ENCODE peak calls at places on chromosomes 6 and 20, in seven cellular contexts. O, Q, R, H, I, N and K are unnamed samples. For H3K4me1, the result is how much of the 10 kb centered on the place peaks cover.

GRCh38 chr20:35307666-35308653 is 15.7 kb upstream of the FAM83C start:
- DNase-seq in O (peak), Q (no peak), R (peak), H (peak), I (no peak), N (no peak), K (no peak)

GRCh38 chr20:4465855-4466545 is 255.7 kb upstream of the PRND start:
- DNase-seq in O (no peak), Q (no peak), R (no peak), H (no peak), I (no peak), N (no peak), K (no peak)

GRCh38 chr6:22049002-22049401 is 247.8 kb downstream of the PRL start:
- DNase-seq in O (no peak), Q (no peak), R (peak), H (no peak), I (no peak), N (no peak), K (no peak)

GRCh38 chr6:137266032-137266586 is 46.9 kb upstream of the IFNGR1 start:
- DNase-seq in O (no peak), Q (no peak), R (no peak), H (no peak), I (no peak), N (no peak), K (no peak)

GRCh38 chr6:146339716-146340115 is 203.9 kb upstream of the RAB32 start:
- DNase-seq in O (no peak), Q (no peak), R (no peak), H (no peak), I (no peak), N (no peak), K (no peak)

GRCh38 chr6:80454197-80454596 is 347.7 kb downstream of the BCKDHB start:
- DNase-seq in O (no peak), Q (no peak), R (peak), H (no peak), I (no peak), N (no peak), K (no peak)

GRCh38 chr20:23022849-23023248 is 12.3 kb upstream of the SSTR4 start:
- DNase-seq in O (no peak), Q (no peak), R (no peak), H (no peak), I (no peak), N (no peak), K (no peak)

GRCh38 chr6:134021396-134022122 is 30.9 kb downstream of the SLC2A12 start:
- DNase-seq in O (no peak), Q (no peak), R (no peak), H (no peak), I (no peak), N (no peak), K (no peak)

GRCh38 chr6:57173056-57173885 is 1.1 kb downstream of the BAG2 start:
- DNase-seq in O (no peak), Q (peak), R (peak), H (peak), I (peak), N (no peak), K (peak)

GRCh38 chr6:170344631-170345576 is 38.3 kb downstream of the FAM120B start:
- DNase-seq in O (no peak), Q (no peak), R (peak), H (peak), I (peak), N (peak), K (no peak)

GRCh38 chr6:156794546-156794945 is 17.4 kb downstream of the ARID1B start:
- DNase-seq in O (no peak), Q (no peak), R (no peak), H (no peak), I (no peak), N (no peak), K (no peak)

GRCh38 chr20:60056345-60057122 is 98.3 kb downstream of the CDH26 start:
- DNase-seq in O (no peak), Q (no peak), R (no peak), H (no peak), I (peak), N (no peak), K (peak)

GRCh38 chr6:144248470-144249301 is 36.4 kb upstream of the UTRN start:
- DNase-seq in O (no peak), Q (no peak), R (peak), H (no peak), I (no peak), N (no peak), K (no peak)

GRCh38 chr6:132130530-132131298 is 179.5 kb upstream of the CCN2 start:
- DNase-seq in O (peak), Q (no peak), R (peak), H (peak), I (no peak), N (no peak), K (no peak)

GRCh38 chr6:7417684-7418083 is 28.1 kb downstream of the RIOK1 start:
- DNase-seq in O (no peak), Q (no peak), R (no peak), H (no peak), I (no peak), N (no peak), K (no peak)

GRCh38 chr20:62367483-62368302 is 581 bp upstream of the LAMA5 start:
- DNase-seq in O (peak), Q (peak), R (no peak), H (no peak), I (peak), N (no peak), K (peak)
- H3K4me1 ChIP-seq in O (under half), Q (half or more), R (half or more), H (under half), I (under half), N (half or more), K (under half)

DNA sequence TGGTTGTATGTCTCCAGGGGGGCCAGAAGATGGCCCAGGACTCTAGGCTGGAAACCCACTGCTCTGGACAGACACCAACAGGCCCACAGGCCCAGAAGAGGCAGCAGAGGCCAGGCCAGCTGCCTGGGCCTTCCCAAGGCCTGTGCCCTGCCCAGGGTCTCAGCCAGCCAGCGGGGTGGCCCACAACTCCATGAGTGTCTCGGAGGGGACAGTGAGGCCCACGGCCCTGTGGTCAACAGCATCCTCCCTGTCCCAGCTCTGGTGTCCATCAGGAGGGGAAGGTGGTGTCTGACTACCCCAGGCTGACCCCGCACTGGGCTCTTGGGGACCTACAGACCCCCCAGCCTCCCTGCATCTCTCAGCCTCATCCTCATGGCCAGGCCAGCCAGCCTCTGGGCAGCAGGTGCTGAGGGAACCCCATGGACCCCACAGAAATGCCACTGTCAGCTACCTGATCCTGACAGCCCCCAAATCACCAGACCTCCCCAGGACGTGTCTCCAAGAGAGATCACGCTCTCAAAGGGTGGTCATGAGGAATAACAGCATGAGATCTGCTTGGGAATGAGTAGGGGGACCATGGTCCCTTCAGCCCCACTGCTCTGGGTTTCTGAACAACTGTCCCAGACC is 112.4 kb downstream of the NOL4L start:
- DNase-seq in O (no peak), Q (no peak), R (no peak), H (no peak), I (no peak), N (no peak), K (no peak)
- H3K4me1 ChIP-seq in O (under half), Q (under half), R (half or more), H (under half), I (under half), N (under half), K (under half)

GRCh38 chr6:154165488-154165887 is 126.4 kb downstream of the OPRM1 start:
- DNase-seq in O (no peak), Q (no peak), R (no peak), H (no peak), I (no peak), N (no peak), K (no peak)

GRCh38 chr6:154167163-154167562 is 128.1 kb downstream of the OPRM1 start:
- DNase-seq in O (no peak), Q (no peak), R (no peak), H (no peak), I (no peak), N (no peak), K (no peak)

GRCh38 chr6:154166140-154166539 is 127.1 kb downstream of the OPRM1 start:
- DNase-seq in O (peak), Q (no peak), R (no peak), H (no peak), I (peak), N (no peak), K (peak)

GRCh38 chr6:154164397-154164796 is 125.4 kb downstream of the OPRM1 start:
- DNase-seq in O (peak), Q (no peak), R (no peak), H (no peak), I (no peak), N (no peak), K (no peak)

DNA sequence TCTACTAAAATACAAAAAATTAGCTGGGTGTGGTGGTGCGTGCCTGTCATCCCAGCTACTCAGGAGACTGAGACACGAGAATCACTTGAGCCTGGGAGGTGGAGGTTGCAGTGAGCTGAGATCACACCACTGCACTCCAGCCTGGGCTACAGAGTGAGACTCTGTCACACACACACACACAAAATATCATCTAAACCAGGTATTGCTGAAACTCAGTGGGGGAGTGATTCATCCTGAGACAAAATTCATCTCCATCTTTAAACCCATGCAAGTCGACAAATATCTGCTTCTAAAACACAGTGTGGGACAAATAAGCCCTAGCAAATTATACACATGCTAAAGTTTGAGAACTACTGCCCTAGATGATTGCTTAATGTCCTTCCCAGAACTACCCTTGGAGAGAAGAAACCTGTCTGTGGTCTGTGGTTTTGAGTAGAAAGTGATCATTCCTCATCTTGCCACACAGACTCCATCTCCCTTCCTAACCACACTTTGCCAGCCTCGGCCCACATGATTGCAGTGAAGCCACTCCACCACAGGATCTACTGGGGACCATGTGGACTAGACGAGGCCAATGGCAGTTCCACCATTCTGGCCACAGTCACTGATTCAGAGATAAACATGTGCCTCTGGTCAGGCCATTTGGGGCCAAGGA is 130.3 kb downstream of the OPRM1 start:
- DNase-seq in O (no peak), Q (no peak), R (no peak), H (no peak), I (no peak), N (no peak), K (no peak)
- H3K4me1 ChIP-seq in O (under half), Q (under half), R (under half), H (under half), I (under half), N (under half), K (under half)

DNA sequence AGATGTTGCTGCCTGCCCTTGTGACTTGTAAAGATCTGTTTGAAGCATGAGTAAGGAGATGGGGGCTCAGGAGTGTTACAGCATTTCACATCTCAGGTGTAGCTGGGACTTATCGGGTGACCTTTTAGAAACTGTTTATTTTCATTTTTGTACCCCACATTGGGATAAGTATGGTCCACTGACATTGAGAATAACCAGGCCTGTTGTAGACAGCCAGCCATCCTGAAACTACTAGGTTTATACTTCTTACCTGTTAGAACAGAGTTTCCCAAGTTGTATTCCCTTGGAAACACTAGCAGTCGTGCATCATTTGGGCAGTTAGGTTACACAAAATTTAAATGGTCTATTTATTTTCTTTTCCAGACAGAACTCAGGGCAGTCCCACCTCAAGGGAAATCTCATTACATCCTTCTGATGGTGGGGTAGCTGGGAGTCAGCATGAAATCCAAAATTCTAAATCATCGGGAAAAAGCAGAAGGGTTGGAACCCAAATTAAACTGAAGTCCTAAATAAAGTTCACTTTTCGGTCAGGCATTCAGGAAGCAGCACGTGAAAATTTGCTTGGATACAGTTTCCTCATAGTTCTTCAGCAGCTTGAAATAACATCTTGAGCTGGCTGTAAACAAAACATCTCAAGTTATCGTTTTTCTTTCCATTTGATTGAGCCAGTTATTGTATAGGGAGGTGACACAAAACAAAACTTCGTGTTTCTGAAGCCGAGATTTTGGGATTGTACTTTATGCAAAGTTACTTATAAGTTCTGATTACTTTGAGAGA is 30.5 kb downstream of the FOXO3 start:
- DNase-seq in O (no peak), Q (no peak), R (no peak), H (no peak), I (no peak), N (no peak), K (no peak)
- H3K4me1 ChIP-seq in O (under half), Q (under half), R (half or more), H (half or more), I (under half), N (under half), K (under half)